ENCODE peak calls at places on chromosomes 1 and 21, in six cellular contexts. E, L, A, J, S and I are unnamed samples.

GRCh38 chr1:230308039-230308438 is 118.1 kb downstream of the PGBD5 start:
- DNase-seq in E (peak), L (no peak), A (no peak), J (no peak), S (no peak), I (no peak)

GRCh38 chr1:68470388-68470970 is 20.7 kb upstream of the RPE65 start:
- DNase-seq in E (no peak), L (no peak), A (peak), J (no peak), S (no peak), I (no peak)

GRCh38 chr1:4076346-4076745 is 176.3 kb upstream of the C1orf174 start:
- DNase-seq in E (no peak), L (no peak), A (no peak), J (no peak), S (no peak), I (no peak)

GRCh38 chr1:175124842-175125241 is 57.2 kb downstream of the TNN start:
- DNase-seq in E (no peak), L (no peak), A (no peak), J (no peak), S (no peak), I (no peak)

GRCh38 chr1:162011337-162012012 is 12.2 kb downstream of the OLFML2B start:
- DNase-seq in E (peak), L (no peak), A (peak), J (no peak), S (no peak), I (no peak)

GRCh38 chr1:37434292-37434907 is 40.0 kb upstream of the ZC3H12A start:
- DNase-seq in E (peak), L (no peak), A (peak), J (peak), S (peak), I (peak)

GRCh38 chr1:202505356-202505755 is 156.9 kb downstream of the PPP1R12B start:
- DNase-seq in E (no peak), L (peak), A (no peak), J (peak), S (no peak), I (no peak)

GRCh38 chr1:27436204-27437159 is 44.1 kb downstream of the GPR3 start:
- DNase-seq in E (no peak), L (peak), A (no peak), J (no peak), S (no peak), I (no peak)

GRCh38 chr1:244980605-244981004 is 116.3 kb upstream of the HNRNPU start:
- DNase-seq in E (no peak), L (no peak), A (no peak), J (no peak), S (no peak), I (no peak)

GRCh38 chr21:33368576-33368975 is 34.6 kb upstream of the IFNGR2 start:
- DNase-seq in E (no peak), L (no peak), A (no peak), J (no peak), S (no peak), I (no peak)

GRCh38 chr1:61165402-61165801 is 83.0 kb downstream of the NFIA start:
- DNase-seq in E (no peak), L (no peak), A (no peak), J (no peak), S (no peak), I (no peak)

GRCh38 chr1:234613992-234614584 is 4.1 kb upstream of the IRF2BP2 start:
- DNase-seq in E (no peak), L (no peak), A (no peak), J (no peak), S (no peak), I (no peak)

GRCh38 chr21:29300547-29301138 is 1.9 kb downstream of the BACH1 start:
- DNase-seq in E (no peak), L (no peak), A (no peak), J (no peak), S (no peak), I (no peak)

GRCh38 chr1:69263982-69264381 is 303.7 kb upstream of the LRRC7 start:
- DNase-seq in E (no peak), L (no peak), A (no peak), J (no peak), S (no peak), I (no peak)

GRCh38 chr21:38671716-38672115 is 134.0 kb upstream of the ETS2 start:
- DNase-seq in E (no peak), L (no peak), A (no peak), J (no peak), S (no peak), I (no peak)

GRCh38 chr1:4305526-4306301 is 348.7 kb upstream of the AJAP1 start:
- DNase-seq in E (no peak), L (no peak), A (no peak), J (no peak), S (no peak), I (no peak)